ENCODE peak calls at places on chromosomes 3 and 15, in six cellular contexts. U is NCI-H1105, F is HCEC 1CT, X is Right ventricle myocardium inferior, M is endothelial cell, H is cardiac muscle cell. Z is an unnamed sample.

GRCh38 chr3:13012228-13012691 is 61.0 kb downstream of the IQSEC1 start:
- DNase-seq in U (no peak), F (no peak), X (peak), M (no peak), H (no peak), Z (peak)

GRCh38 chr15:91289324-91289723 is 189.3 kb downstream of the SV2B start:
- DNase-seq in U (no peak), F (no peak), X (no peak), M (peak), H (no peak), Z (no peak)

GRCh38 chr15:42591238-42591936 is 16.0 kb downstream of the STARD9 start:
- DNase-seq in U (no peak), F (peak), X (no peak), M (no peak), H (no peak), Z (peak)

GRCh38 chr3:105385868-105386508 is 19.3 kb downstream of the ALCAM start:
- DNase-seq in U (no peak), F (no peak), X (no peak), M (no peak), H (no peak), Z (no peak)

GRCh38 chr3:30578479-30578878 is 27.9 kb upstream of the TGFBR2 start:
- DNase-seq in U (no peak), F (peak), X (peak), M (no peak), H (no peak), Z (peak)

GRCh38 chr3:67090472-67090871 is 92.4 kb downstream of the KBTBD8 start:
- DNase-seq in U (no peak), F (peak), X (no peak), M (no peak), H (no peak), Z (peak)

GRCh38 chr15:60793656-60794055 is 314.7 kb upstream of the ICE2 start:
- DNase-seq in U (no peak), F (no peak), X (no peak), M (no peak), H (no peak), Z (no peak)

GRCh38 chr15:90583471-90584252 is 53.9 kb downstream of the CRTC3 start:
- DNase-seq in U (no peak), F (no peak), X (no peak), M (no peak), H (peak), Z (no peak)

GRCh38 chr3:17065315-17065714 is 180.6 kb downstream of the PLCL2 start:
- DNase-seq in U (peak), F (no peak), X (no peak), M (no peak), H (no peak), Z (no peak)

GRCh38 chr3:157948605-157949383 is 157.4 kb downstream of the SHOX2 start:
- DNase-seq in U (no peak), F (no peak), X (no peak), M (no peak), H (no peak), Z (no peak)

GRCh38 chr15:98904466-98905048 is 103.0 kb downstream of the PGPEP1L start:
- DNase-seq in U (no peak), F (peak), X (no peak), M (peak), H (no peak), Z (peak)

GRCh38 chr3:57796261-57796660 is 40.2 kb downstream of the SLMAP start:
- DNase-seq in U (no peak), F (peak), X (no peak), M (no peak), H (no peak), Z (peak)

GRCh38 chr3:99330924-99331532 is 307.4 kb upstream of the COL8A1 start:
- DNase-seq in U (no peak), F (no peak), X (no peak), M (no peak), H (no peak), Z (peak)

GRCh38 chr3:194584866-194585265 is 48.4 kb downstream of the TMEM44 start:
- DNase-seq in U (no peak), F (peak), X (no peak), M (no peak), H (no peak), Z (peak)

GRCh38 chr3:32819581-32820348 is 2.0 kb downstream of the TRIM71 start:
- DNase-seq in U (no peak), F (no peak), X (no peak), M (peak), H (peak), Z (no peak)

GRCh38 chr3:164418426-164418825 is 659.9 kb downstream of the SI start:
- DNase-seq in U (peak), F (peak), X (no peak), M (no peak), H (peak), Z (no peak)

GRCh38 chr3:113051827-113052226 is 61.0 kb downstream of the GTPBP8 start:
- DNase-seq in U (no peak), F (no peak), X (no peak), M (no peak), H (no peak), Z (no peak)

GRCh38 chr3:170128259-170128976 is 53.1 kb downstream of the PHC3 start:
- DNase-seq in U (no peak), F (no peak), X (no peak), M (no peak), H (no peak), Z (no peak)

GRCh38 chr3:130480736-130481135 is 36.2 kb upstream of the COL6A6 start:
- DNase-seq in U (no peak), F (no peak), X (no peak), M (peak), H (peak), Z (peak)